ENCODE peak calls at places on chromosomes 4 and X, in four cellular contexts. S is dorsolateral prefrontal cortex, U is uterus, P is GM23338. J is an unnamed sample.

GRCh38 chr4:177484613-177485021 is 42.4 kb upstream of the AGA start:
- DNase-seq in S (no peak), U (no peak), P (peak; percentile 51), J (no peak)

GRCh38 chr4:12761694-12762093 is 722.4 kb downstream of the RAB28 start:
- DNase-seq in S (no peak), U (no peak), P (no peak), J (no peak)

GRCh38 chrX:39309018-39309620 is 507.9 kb downstream of the MID1IP1 start:
- DNase-seq in S (peak; percentile 50), U (peak; percentile 51), P (no peak), J (no peak)

GRCh38 chr4:140689628-140690027 is 66.6 kb downstream of the TBC1D9 start:
- DNase-seq in S (no peak), U (no peak), P (no peak), J (no peak)

GRCh38 chrX:125382889-125383288 is 63.2 kb downstream of the TEX13C start:
- DNase-seq in S (no peak), U (no peak), P (peak; percentile 1), J (no peak)

GRCh38 chrX:112211459-112211858 is 128.9 kb upstream of the TRPC5 start:
- DNase-seq in S (no peak), U (no peak), P (no peak), J (no peak)

GRCh38 chr4:176758731-176759130 is 34.0 kb downstream of the VEGFC start:
- DNase-seq in S (no peak), U (no peak), P (no peak), J (no peak)

GRCh38 chrX:128781506-128781905 is 729.3 kb upstream of the ACTRT1 start:
- DNase-seq in S (no peak), U (no peak), P (peak; percentile 59), J (peak; percentile 2)

GRCh38 chr4:108683479-108683878 is 33.1 kb downstream of the OSTC start:
- DNase-seq in S (no peak), U (no peak), P (peak; percentile 60), J (no peak)

GRCh38 chrX:65687367-65687766 is 19.9 kb downstream of the MSN start:
- DNase-seq in S (no peak), U (no peak), P (no peak), J (no peak)
- H3K27ac ChIP-seq in S (no peak overlapping the region), U (no peak overlapping the region), P (no peak overlapping the region), J (no peak overlapping the region)

GRCh38 chr4:48375651-48376291 is 34.4 kb downstream of the SLAIN2 start:
- DNase-seq in S (no peak), U (no peak), P (no peak), J (peak; percentile 80)
- H3K27ac ChIP-seq in S (no peak overlapping the region), U (no peak overlapping the region), P (no peak overlapping the region), J (peak overlapping the region; percentile 45)

DNA sequence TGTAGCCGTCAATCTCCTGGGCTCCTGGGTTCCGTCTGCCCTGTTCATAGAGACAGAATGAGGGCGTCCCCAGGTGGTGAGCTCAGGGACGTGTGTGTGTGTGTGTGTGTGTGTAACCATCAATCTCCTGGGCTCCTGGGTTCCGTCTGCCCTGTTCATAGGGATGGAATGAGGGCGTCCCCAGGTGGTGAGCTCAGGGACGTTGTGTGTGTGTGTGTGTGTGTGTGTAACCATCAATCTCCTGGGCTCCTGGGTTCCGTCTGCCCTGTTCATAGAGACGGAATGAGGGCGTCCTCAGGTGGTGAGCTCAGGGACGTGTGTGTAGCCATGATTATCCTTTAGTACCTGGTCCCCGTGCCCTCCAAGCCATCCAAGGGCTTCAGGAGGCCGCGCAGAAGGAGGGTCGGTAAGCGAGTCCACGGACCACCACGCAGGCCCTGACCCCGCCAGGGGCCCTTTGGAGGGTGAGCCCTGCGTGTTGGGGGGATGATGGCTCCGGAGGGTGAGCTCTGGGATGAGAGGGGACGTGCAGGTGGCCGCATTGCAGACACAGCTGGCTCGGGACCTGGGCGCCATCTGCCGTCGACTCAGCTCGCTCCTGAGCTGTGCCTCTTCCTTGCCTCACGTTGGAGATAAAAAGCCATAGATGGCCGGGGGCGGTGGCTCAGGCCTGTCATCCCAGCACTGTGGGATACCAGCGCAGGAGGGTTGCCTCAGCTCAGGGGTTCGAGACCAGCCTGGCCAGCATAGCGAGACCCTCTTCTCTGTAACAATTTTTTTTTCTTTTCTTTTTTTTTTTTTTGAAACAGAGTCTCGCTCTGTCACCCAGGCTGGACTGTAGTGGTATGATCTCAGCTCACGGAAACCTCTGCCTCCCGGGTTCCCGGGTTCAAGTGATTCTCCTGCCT is 5.4 kb upstream of the GTPBP6 start:
- DNase-seq in S (peak; percentile 42), U (no peak), P (peak; percentile 89), J (peak; percentile 74)
- H3K27ac ChIP-seq in S (no peak overlapping the region), U (no peak overlapping the region), P (peak overlapping the region; percentile 66), J (no peak overlapping the region)

GRCh38 chr4:37884855-37885487 is 5.9 kb upstream of the TBC1D1 start:
- DNase-seq in S (no peak), U (no peak), P (no peak), J (no peak)
- H3K27ac ChIP-seq in S (no peak overlapping the region), U (peak overlapping the region; percentile 84), P (no peak overlapping the region), J (peak overlapping the region; percentile 10)

GRCh38 chr4:33930497-33930896 is 2313.8 kb downstream of the ARAP2 start:
- DNase-seq in S (no peak), U (no peak), P (no peak), J (no peak)

GRCh38 chr4:33923469-33923868 is 2320.8 kb downstream of the ARAP2 start:
- DNase-seq in S (no peak), U (no peak), P (no peak), J (no peak)

GRCh38 chr4:33924239-33924638 is 2320.1 kb downstream of the ARAP2 start:
- DNase-seq in S (no peak), U (no peak), P (peak; percentile 16), J (peak; percentile 50)

GRCh38 chr4:33924801-33925200 is 2319.5 kb downstream of the ARAP2 start:
- DNase-seq in S (no peak), U (no peak), P (no peak), J (no peak)
- H3K27ac ChIP-seq in S (no peak overlapping the region), U (no peak overlapping the region), P (no peak overlapping the region), J (no peak overlapping the region)

GRCh38 chr4:71167083-71167482 is 171.7 kb upstream of the SLC4A4 start:
- DNase-seq in S (no peak), U (no peak), P (no peak), J (no peak)
- H3K27ac ChIP-seq in S (no peak overlapping the region), U (no peak overlapping the region), P (no peak overlapping the region), J (no peak overlapping the region)

DNA sequence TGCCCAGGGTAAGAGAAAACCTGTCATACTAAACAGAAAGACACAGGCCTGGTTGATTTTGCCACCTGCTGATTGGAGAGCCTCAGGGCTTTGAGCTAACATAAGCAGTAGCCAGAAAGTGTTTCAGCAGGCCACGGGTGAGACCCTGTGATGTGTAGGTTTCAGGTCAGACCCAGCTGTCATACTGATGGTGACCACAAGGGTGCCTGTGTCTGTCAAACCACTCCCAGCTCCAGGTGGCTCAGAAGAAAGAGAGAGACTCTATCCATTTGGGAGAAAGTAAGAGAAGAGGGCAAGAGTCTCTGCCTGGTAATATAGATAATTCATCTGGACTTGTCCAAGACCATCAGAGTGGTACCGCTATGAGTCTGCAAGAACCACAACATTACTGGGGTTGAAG is 72.8 kb upstream of the NLRP2B start:
- DNase-seq in S (no peak), U (no peak), P (peak; percentile 38), J (no peak)
- H3K27ac ChIP-seq in S (no peak overlapping the region), U (no peak overlapping the region), P (no peak overlapping the region), J (no peak overlapping the region)

GRCh38 chr4:112057479-112057878 is 87.8 kb upstream of the FAM241A start:
- DNase-seq in S (no peak), U (no peak), P (peak; percentile 4), J (no peak)

GRCh38 chr4:112055100-112055499 is 90.2 kb upstream of the FAM241A start:
- DNase-seq in S (no peak), U (no peak), P (peak; percentile 36), J (no peak)

GRCh38 chr4:112058433-112058832 is 86.8 kb upstream of the FAM241A start:
- DNase-seq in S (no peak), U (no peak), P (no peak), J (no peak)

GRCh38 chr4:112053825-112054224 is 91.4 kb upstream of the FAM241A start:
- DNase-seq in S (no peak), U (no peak), P (no peak), J (no peak)
- H3K27ac ChIP-seq in S (no peak overlapping the region), U (no peak overlapping the region), P (no peak overlapping the region), J (no peak overlapping the region)